ENCODE peak calls at places on chromosomes 5 and 9, in eight cellular contexts. T is neuronal stem cell; X is activated CD8-positive, alpha-beta T cell treated with anti-CD3 and anti-CD28 coated beads, Interleukin-2, amount 10 ng/mL, durations not matched to agents 7 days and 5 days; A is glutamatergic neuron; P is osteoblast; S is activated gamma-delta T cell treated with Interleukin-2 at 50 U/mL for 16 hours; K is HTR-8/SVneo; V is T-helper 2 cell. Q is an unnamed sample.

GRCh38 chr9:127661342-127661741 is 45.4 kb upstream of the CFAP157 start:
- DNase-seq in S (no peak), V (no peak), A (peak), K (no peak), P (peak), T (peak), X (no peak), Q (no peak)

GRCh38 chr9:111516061-111516465 is 8.9 kb upstream of the ZNF483 start:
- DNase-seq in S (no peak), T (no peak), V (no peak), P (no peak), K (no peak), X (no peak), A (no peak), Q (no peak)

GRCh38 chr9:113755433-113755832 is 120.7 kb upstream of the ZNF618 start:
- DNase-seq in P (no peak), V (no peak), S (no peak), T (no peak), A (no peak), K (no peak), X (no peak), Q (no peak)

GRCh38 chr5:129496410-129496809 is 36.3 kb downstream of the ADAMTS19 start:
- DNase-seq in P (no peak), S (no peak), K (no peak), V (no peak), T (no peak), A (peak), X (no peak), Q (no peak)

GRCh38 chr5:3400659-3401058 is 195.0 kb upstream of the IRX1 start:
- DNase-seq in X (no peak), P (no peak), T (no peak), S (no peak), A (no peak), K (no peak), V (no peak), Q (no peak)

GRCh38 chr9:33375238-33375840 is 27.0 kb downstream of the AQP7 start:
- DNase-seq in T (peak), A (no peak), P (no peak), V (no peak), K (no peak), X (no peak), S (no peak), Q (no peak)

GRCh38 chr9:97562542-97562941 is 61.1 kb downstream of the TMOD1 start:
- DNase-seq in T (no peak), A (no peak), X (no peak), S (no peak), P (no peak), V (no peak), K (no peak), Q (no peak)

GRCh38 chr9:20538956-20539355 is 83.3 kb downstream of the MLLT3 start:
- DNase-seq in K (no peak), T (no peak), V (no peak), X (no peak), P (peak), A (no peak), S (no peak), Q (no peak)

GRCh38 chr9:110922145-110922544 is 116.1 kb downstream of the LPAR1 start:
- DNase-seq in K (peak), S (no peak), P (no peak), A (no peak), X (no peak), T (no peak), V (no peak), Q (no peak)

GRCh38 chr5:178287791-178288105 is 55.1 kb upstream of the PHYKPL start:
- DNase-seq in T (no peak), K (no peak), S (no peak), V (no peak), P (peak), A (no peak), X (no peak), Q (no peak)

GRCh38 chr9:93132946-93133640 is 958 bp downstream of the NINJ1 start:
- DNase-seq in V (no peak), A (no peak), X (no peak), S (no peak), K (no peak), T (no peak), P (peak), Q (no peak)

GRCh38 chr5:127472700-127473099 is 44.7 kb upstream of the PRRC1 start:
- DNase-seq in T (no peak), V (no peak), K (no peak), X (no peak), P (no peak), A (no peak), S (no peak), Q (no peak)

GRCh38 chr5:109191153-109191558 is 218.6 kb downstream of the PJA2 start:
- DNase-seq in S (no peak), X (peak), T (no peak), A (no peak), V (no peak), P (peak), K (no peak), Q (peak)

GRCh38 chr5:72817076-72817476 is 615 bp downstream of the TNPO1 start:
- DNase-seq in V (no peak), T (no peak), A (peak), K (no peak), P (peak), S (no peak), X (peak), Q (no peak)

GRCh38 chr5:41785061-41785460 is 85.2 kb downstream of the OXCT1 start:
- DNase-seq in X (no peak), S (no peak), T (no peak), P (no peak), V (no peak), A (no peak), K (no peak), Q (no peak)

GRCh38 chr5:83777856-83778255 is 57.2 kb upstream of the HAPLN1 start:
- DNase-seq in T (no peak), K (no peak), S (no peak), X (no peak), P (peak), V (no peak), A (no peak), Q (no peak)

GRCh38 chr5:151596839-151597539 is 5.9 kb upstream of the FAT2 start:
- DNase-seq in P (no peak), T (peak), A (no peak), X (no peak), S (no peak), V (no peak), K (peak), Q (peak)

GRCh38 chr9:129223551-129224208 is 45.6 kb upstream of the IER5L start:
- DNase-seq in X (no peak), S (no peak), K (no peak), T (no peak), A (no peak), V (no peak), P (no peak), Q (no peak)

Q was measured in non-pigmented ciliary epithelial cell.